ENCODE peak calls at places on chromosomes 12 and 14, in four cellular contexts. M, U, O and N are unnamed samples.
A peak's percentile ranks its signal among the peaks of the same experiment; 100 is the strongest.

GRCh38 chr12:62834971-62835547 is 99.9 kb downstream of the PPM1H start:
- DNase-seq in M (peak; percentile 8), U (no peak), O (no peak), N (peak; percentile 38)

GRCh38 chr12:15629108-15629507 is 160.1 kb downstream of the EPS8 start:
- DNase-seq in M (peak; percentile 99), U (peak; percentile 72), O (peak; percentile 28), N (peak; percentile 65)

GRCh38 chr12:21598651-21599050 is 6.0 kb downstream of the GYS2 start:
- DNase-seq in M (no peak), U (no peak), O (no peak), N (no peak)

GRCh38 chr14:33369041-33369440 is 430.4 kb downstream of the NPAS3 start:
- DNase-seq in M (no peak), U (no peak), O (no peak), N (no peak)

GRCh38 chr12:6218526-6218925 is 18.3 kb downstream of the CD9 start:
- DNase-seq in M (no peak), U (no peak), O (no peak), N (no peak)

GRCh38 chr12:82479511-82479910 is 121.2 kb downstream of the METTL25 start:
- DNase-seq in M (peak; percentile 16), U (no peak), O (no peak), N (no peak)

GRCh38 chr14:77140343-77140936 is 1.2 kb downstream of the ZDHHC22 start:
- DNase-seq in M (no peak), U (no peak), O (no peak), N (no peak)

GRCh38 chr12:1474059-1474537 is 120.3 kb downstream of the FBXL14 start:
- DNase-seq in M (peak; percentile 96), U (no peak), O (no peak), N (no peak)

GRCh38 chr12:98754095-98754494 is 109.0 kb downstream of the APAF1 start:
- DNase-seq in M (no peak), U (no peak), O (no peak), N (no peak)

GRCh38 chr14:104767634-104767918 is 14.6 kb downstream of the SIVA1 start:
- DNase-seq in M (no peak), U (no peak), O (no peak), N (no peak)
- H3K27ac ChIP-seq in M (no peak overlapping the region), U (no peak overlapping the region), O (no peak overlapping the region), N (peak overlapping the region; percentile 74)

DNA sequence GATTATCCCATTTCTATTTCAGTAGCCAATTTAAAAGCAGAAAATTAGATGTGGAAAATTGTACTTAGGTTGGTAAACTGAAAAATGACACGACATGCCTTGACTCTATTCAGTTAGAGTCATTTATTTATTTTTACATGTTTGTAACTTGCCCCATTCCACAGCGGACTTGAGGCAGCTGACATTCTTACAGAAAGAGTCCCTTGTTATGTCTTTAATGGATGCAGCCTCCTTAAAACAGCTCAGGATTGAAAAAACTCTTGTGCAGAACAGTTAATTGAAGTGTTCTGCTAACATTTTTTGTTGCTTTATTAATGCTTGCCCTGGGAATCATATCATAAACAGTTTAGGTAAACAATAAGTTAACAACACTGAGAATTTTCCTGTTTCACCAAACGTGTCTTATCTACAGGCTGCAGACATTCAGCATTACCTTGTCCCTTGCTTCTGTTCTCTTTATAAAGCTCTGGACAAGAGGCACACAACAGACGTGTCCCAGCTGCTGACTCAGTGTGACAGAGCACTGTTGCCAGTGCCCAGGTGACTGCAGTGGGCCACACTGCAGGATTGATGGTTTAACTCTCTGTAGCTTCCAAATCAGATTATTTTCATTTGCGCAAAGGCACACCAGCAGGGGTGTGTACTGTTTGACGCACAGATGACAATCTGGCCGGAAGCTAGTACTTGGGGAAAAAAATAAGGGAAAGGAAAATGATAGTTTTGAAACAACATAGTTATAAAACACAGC is 101.6 kb downstream of the PELI2 start:
- DNase-seq in M (no peak), U (no peak), O (no peak), N (no peak)
- H3K4me1 ChIP-seq in M (peaks cover 2% of the 10 kb centered on the region), U (peaks cover 53% of the 10 kb centered on the region), O (peaks cover 63% of the 10 kb centered on the region), N (peaks cover 21% of the 10 kb centered on the region)

GRCh38 chr14:59252772-59253500 is 64.5 kb downstream of the DAAM1 start:
- DNase-seq in M (no peak), U (no peak), O (no peak), N (no peak)
- H3K27ac ChIP-seq in M (no peak overlapping the region), U (peak overlapping the region; percentile 84), O (no peak overlapping the region), N (peak overlapping the region; percentile 87)

GRCh38 chr14:69658664-69659261 is 47.4 kb downstream of the SUSD6 start:
- DNase-seq in M (no peak), U (no peak), O (no peak), N (no peak)
- H3K4me1 ChIP-seq in M (peaks cover 2% of the 10 kb centered on the region), U (peaks cover 91% of the 10 kb centered on the region), O (peaks cover 88% of the 10 kb centered on the region), N (peaks cover 53% of the 10 kb centered on the region)

GRCh38 chr12:28110329-28110728 is 79.9 kb upstream of the CCDC91 start:
- DNase-seq in M (no peak), U (no peak), O (no peak), N (no peak)

GRCh38 chr12:28108599-28108998 is 81.7 kb upstream of the CCDC91 start:
- DNase-seq in M (no peak), U (no peak), O (no peak), N (no peak)

DNA sequence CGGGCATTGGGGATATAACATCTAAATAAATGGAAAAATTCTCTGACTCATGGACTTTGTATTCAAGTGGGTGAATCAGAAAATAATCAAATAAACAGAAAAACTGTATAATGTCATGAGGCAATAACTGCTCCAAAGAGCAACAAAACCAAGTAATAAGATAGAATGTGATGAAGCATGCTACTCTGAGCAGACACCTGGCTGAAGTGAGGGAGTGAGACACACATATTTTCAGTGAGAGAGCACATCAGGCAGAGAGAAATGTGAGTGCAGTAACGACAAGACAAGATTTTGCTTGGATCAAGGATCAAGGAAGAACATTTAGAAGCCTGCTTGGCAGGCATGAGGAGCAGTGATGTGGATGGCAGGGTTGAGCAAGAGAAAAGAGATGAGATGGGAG is 75.8 kb upstream of the CCDC91 start:
- DNase-seq in M (peak; percentile 6), U (no peak), O (no peak), N (no peak)
- H3K27ac ChIP-seq in M (no peak overlapping the region), U (no peak overlapping the region), O (no peak overlapping the region), N (no peak overlapping the region)

GRCh38 chr14:54440454-54440853 is 720 bp downstream of the CNIH1 start:
- DNase-seq in M (no peak), U (no peak), O (no peak), N (no peak)
- H3K4me1 ChIP-seq in M (peaks cover 4% of the 10 kb centered on the region), U (peaks cover 41% of the 10 kb centered on the region), O (peaks cover 50% of the 10 kb centered on the region), N (peaks cover 13% of the 10 kb centered on the region)

GRCh38 chr12:119154435-119154818 is 24.3 kb upstream of the HSPB8 start:
- DNase-seq in M (no peak), U (no peak), O (no peak), N (no peak)

GRCh38 chr12:119157528-119157927 is 21.2 kb upstream of the HSPB8 start:
- DNase-seq in M (no peak), U (no peak), O (no peak), N (no peak)

GRCh38 chr12:119159844-119160243 is 18.9 kb upstream of the HSPB8 start:
- DNase-seq in M (no peak), U (no peak), O (no peak), N (no peak)

GRCh38 chr12:119156401-119156800 is 22.3 kb upstream of the HSPB8 start:
- DNase-seq in M (no peak), U (no peak), O (no peak), N (no peak)

GRCh38 chr12:119158004-119158776 is 20.5 kb upstream of the HSPB8 start:
- DNase-seq in M (no peak), U (no peak), O (no peak), N (no peak)
- H3K27ac ChIP-seq in M (no peak overlapping the region), U (no peak overlapping the region), O (no peak overlapping the region), N (no peak overlapping the region)

DNA sequence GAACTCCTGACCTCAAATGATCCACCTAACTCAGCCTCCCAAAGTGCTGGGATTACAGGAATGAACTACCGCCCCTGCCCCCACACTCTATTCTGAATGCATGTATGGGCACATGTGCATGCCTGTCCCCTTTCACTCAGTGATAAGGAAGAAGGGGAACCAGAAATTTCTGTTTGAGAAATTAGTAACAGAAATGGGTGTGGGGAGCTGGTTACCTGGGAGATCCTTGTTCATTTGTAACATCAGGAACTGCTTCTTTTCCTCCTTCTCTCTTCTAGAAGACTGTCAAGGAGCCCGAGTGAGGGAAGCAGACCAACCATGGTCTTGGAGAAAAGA is 3.5 kb downstream of the PPP1R3E start:
- DNase-seq in M (no peak), U (no peak), O (no peak), N (no peak)
- H3K4me1 ChIP-seq in M (peaks cover 12% of the 10 kb centered on the region), U (peaks cover 60% of the 10 kb centered on the region), O (peaks cover 52% of the 10 kb centered on the region), N (peaks cover 27% of the 10 kb centered on the region)